ENCODE peak calls at places on chromosomes 16 and 17, in four cellular contexts. M is HCT116, P is PC-3, A is PC-9. U is an unnamed sample.
A peak's percentile ranks its signal among the peaks of the same experiment; 100 is the strongest.

GRCh38 chr16:65409505-65409904 is 287.6 kb upstream of the CDH11 start:
- DNase-seq in M (no peak), P (peak; percentile 78), A (no peak), U (no peak)

GRCh38 chr17:41420134-41420533 is 4.3 kb downstream of the KRT37 start:
- DNase-seq in P (peak; percentile 64), A (no peak), M (no peak), U (no peak)

GRCh38 chr16:28923652-28924398 is 1.2 kb downstream of the RABEP2 start:
- DNase-seq in M (no peak), P (no peak), A (no peak), U (no peak)

GRCh38 chr16:80569440-80570105 is 28.8 kb downstream of the DYNLRB2 start:
- DNase-seq in A (no peak), P (peak; percentile 82), M (no peak), U (no peak)

GRCh38 chr17:40316571-40317344 is 7.8 kb downstream of the RARA start:
- DNase-seq in A (peak; percentile 72), M (peak; percentile 40), P (peak; percentile 63), U (peak; percentile 89)

GRCh38 chr16:22183901-22184614 is 21.8 kb downstream of the SDR42E2 start:
- DNase-seq in M (no peak), A (no peak), P (no peak), U (no peak)

GRCh38 chr16:65388592-65388991 is 266.7 kb upstream of the CDH11 start:
- DNase-seq in A (no peak), P (peak; percentile 14), M (no peak), U (no peak)

GRCh38 chr16:50821586-50821985 is 79.7 kb downstream of the CYLD start:
- DNase-seq in P (peak; percentile 66), A (no peak), M (peak; percentile 16), U (no peak)

GRCh38 chr16:29789775-29790182 is 772 bp upstream of the KIF22 start:
- DNase-seq in P (no peak), A (no peak), M (no peak), U (peak; percentile 62)

GRCh38 chr16:84369938-84370627 is 1.7 kb downstream of the ATP2C2 start:
- DNase-seq in P (peak; percentile 69), M (no peak), A (peak; percentile 84), U (no peak)

GRCh38 chr17:76688165-76688622 is 22.6 kb downstream of the MXRA7 start:
- DNase-seq in A (no peak), M (no peak), P (peak; percentile 58), U (peak; percentile 90)

GRCh38 chr17:59366773-59367656 is 35.6 kb downstream of the YPEL2 start:
- DNase-seq in A (peak; percentile 80), M (no peak), P (peak; percentile 60), U (no peak)

GRCh38 chr16:72894291-72895151 is 153.4 kb downstream of the ZFHX3 start:
- DNase-seq in M (no peak), P (no peak), A (no peak), U (peak; percentile 75)

GRCh38 chr17:43816336-43817320 is 16.3 kb downstream of the MPP3 start:
- DNase-seq in P (no peak), M (no peak), A (no peak), U (no peak)

GRCh38 chr17:46782250-46782953 is 36.1 kb downstream of the WNT3 start:
- DNase-seq in M (no peak), P (peak; percentile 84), A (peak; percentile 52), U (peak; percentile 57)

GRCh38 chr16:2205967-2206313 is 686 bp downstream of the MLST8 start:
- DNase-seq in M (no peak), A (no peak), P (no peak), U (no peak)

GRCh38 chr16:22007509-22008214 is at the start of gene MOSMO:
- DNase-seq in P (peak; percentile 62), A (peak; percentile 70), M (no peak), U (peak; percentile 78)

GRCh38 chr17:82008258-82008940 is 14.3 kb downstream of the CENPX start:
- DNase-seq in P (no peak), A (no peak), M (no peak), U (no peak)

GRCh38 chr16:11497851-11498289 is 88.8 kb downstream of the LITAF start:
- DNase-seq in M (peak; percentile 92), P (no peak), A (no peak), U (no peak)

GRCh38 chr17:17739388-17740066 is 58.3 kb downstream of the RAI1 start:
- DNase-seq in P (peak; percentile 57), M (no peak), A (no peak), U (peak; percentile 66)

GRCh38 chr17:19647697-19648474 is 665 bp upstream of the ALDH3A2 start:
- DNase-seq in P (peak; percentile 58), M (peak; percentile 23), A (peak; percentile 66), U (peak; percentile 80)

GRCh38 chr17:49589556-49589885 is 13.8 kb downstream of the NXPH3 start:
- DNase-seq in P (no peak), M (no peak), A (no peak), U (no peak)

GRCh38 chr16:88489163-88489721 is 36.2 kb downstream of the ZFPM1 start:
- DNase-seq in A (no peak), P (no peak), M (no peak), U (no peak)

GRCh38 chr17:79048826-79049755 is 25.1 kb downstream of the C1QTNF1 start:
- DNase-seq in A (no peak), M (no peak), P (no peak), U (no peak)

GRCh38 chr16:67148221-67148620 is 2.6 kb downstream of the B3GNT9 start:
- DNase-seq in P (no peak), M (no peak), A (no peak), U (no peak)

GRCh38 chr17:78132086-78132676 is 1.6 kb downstream of the TMC8 start:
- DNase-seq in A (peak; percentile 62), M (no peak), P (peak; percentile 66), U (peak; percentile 73)

GRCh38 chr16:13436641-13437423 is 483.1 kb upstream of the ERCC4 start:
- DNase-seq in P (peak; percentile 1), A (peak; percentile 73), M (no peak), U (no peak)

GRCh38 chr16:84889066-84889465 is 69.3 kb downstream of the CRISPLD2 start:
- DNase-seq in P (no peak), A (no peak), M (no peak), U (no peak)

GRCh38 chr16:86298166-86299131 is 211.9 kb upstream of the FOXF1 start:
- DNase-seq in A (no peak), M (no peak), P (no peak), U (no peak)

GRCh38 chr16:85918436-85918835 is 19.5 kb downstream of the IRF8 start:
- DNase-seq in A (no peak), P (no peak), M (no peak), U (no peak)

GRCh38 chr17:20073056-20073979 is 64.2 kb downstream of the SPECC1 start:
- DNase-seq in A (no peak), P (no peak), M (no peak), U (peak; percentile 40)

GRCh38 chr17:78783711-78784396 is 1.8 kb upstream of the CYTH1 start:
- DNase-seq in P (no peak), A (no peak), M (no peak), U (no peak)

GRCh38 chr17:43416998-43417891 is 18.5 kb downstream of the ARL4D start:
- DNase-seq in P (peak; percentile 55), A (no peak), M (no peak), U (peak; percentile 92)

GRCh38 chr17:4161179-4161559 is 18.2 kb downstream of the CYB5D2 start:
- DNase-seq in A (peak; percentile 96), P (peak; percentile 86), M (no peak), U (no peak)

GRCh38 chr17:4159761-4160160 is 16.8 kb downstream of the CYB5D2 start:
- DNase-seq in A (no peak), P (no peak), M (no peak), U (no peak)

GRCh38 chr17:4161560-4162221 is 18.7 kb downstream of the CYB5D2 start:
- DNase-seq in M (no peak), A (peak; percentile 93), P (peak; percentile 44), U (no peak)

GRCh38 chr17:4162366-4162765 is 19.4 kb downstream of the CYB5D2 start:
- DNase-seq in P (no peak), A (no peak), M (no peak), U (peak; percentile 21)

DNA sequence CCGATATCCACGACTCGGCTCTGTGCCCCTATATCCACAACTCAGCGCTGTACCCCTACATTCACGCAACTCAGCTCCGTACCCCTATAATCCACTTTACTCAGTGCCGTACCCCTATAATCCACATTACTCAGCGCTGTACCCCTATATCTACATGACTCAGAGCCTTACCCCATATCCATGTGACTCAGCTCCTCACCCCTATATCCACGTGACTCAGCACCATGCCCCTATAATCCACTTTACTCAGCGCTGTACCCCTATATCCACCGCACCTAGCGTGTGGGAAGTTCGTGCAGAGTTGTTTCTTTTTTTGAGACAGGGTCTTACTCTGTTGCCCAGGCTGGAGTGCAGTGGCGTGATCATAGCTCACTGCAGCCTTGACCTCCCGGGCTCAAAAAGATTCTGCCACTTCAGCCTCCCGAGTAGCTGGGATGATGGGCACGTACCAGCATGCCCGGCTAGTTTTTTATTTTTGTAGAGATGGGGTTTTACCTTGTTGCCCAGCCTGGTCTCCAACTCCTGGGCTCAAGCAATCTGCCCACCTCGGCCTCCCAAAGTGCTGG is 17.4 kb downstream of the CYB5D2 start:
- DNase-seq in A (no peak), P (no peak), M (no peak), U (peak; percentile 16)
- H3K9me3 ChIP-seq in A (no peaks in the 10 kb centered on the region), P (no peaks in the 10 kb centered on the region), M (no peaks in the 10 kb centered on the region), U (no peaks in the 10 kb centered on the region)

GRCh38 chr17:74686761-74687160 is 26.0 kb downstream of the CD300LF start:
- DNase-seq in M (no peak), P (peak; percentile 17), A (no peak), U (no peak)
- H3K27me3 ChIP-seq in M (peaks cover 23% of the 10 kb centered on the region), P (peaks cover 76% of the 10 kb centered on the region), A (peaks cover 81% of the 10 kb centered on the region), U (no peaks in the 10 kb centered on the region)

DNA sequence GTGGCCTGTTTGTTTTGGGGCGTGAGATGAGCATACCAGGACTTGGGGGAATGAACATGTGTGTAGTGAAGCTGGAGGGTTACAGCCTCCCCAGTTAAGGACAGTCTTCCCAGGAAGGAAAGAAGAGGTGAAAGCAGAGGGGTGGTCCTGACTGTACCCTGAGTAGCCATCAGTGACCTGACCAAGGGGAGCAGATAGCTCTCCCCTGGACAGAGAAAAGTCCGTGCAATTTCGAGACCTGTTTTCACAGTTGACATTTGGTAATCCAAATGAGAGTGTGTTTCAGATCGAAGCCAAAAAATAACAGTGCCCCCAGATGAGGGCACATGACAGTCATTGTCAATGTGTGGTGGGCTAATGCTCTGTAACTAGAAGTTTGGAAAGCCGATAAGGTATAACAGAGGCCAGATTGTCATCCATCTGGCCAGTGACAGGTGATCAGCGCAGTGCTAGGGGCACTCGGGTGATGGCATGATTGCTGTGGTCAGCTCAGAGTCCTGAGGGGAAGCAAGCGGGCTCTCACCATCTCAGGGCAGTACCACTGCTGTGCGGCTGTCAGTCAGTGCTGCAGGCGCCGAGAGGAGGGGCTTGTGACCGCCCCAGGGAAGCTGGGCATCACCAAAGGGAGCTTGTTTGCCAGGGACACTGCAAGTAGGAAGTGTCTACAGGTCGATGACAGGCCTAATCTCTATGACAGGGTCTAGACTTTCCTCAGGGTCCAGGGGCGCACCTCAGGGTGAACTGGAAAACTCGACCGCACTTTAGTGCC is 1.1 kb upstream of the NME2 start:
- DNase-seq in M (no peak), A (peak; percentile 32), P (no peak), U (peak; percentile 75)
- H3K4me3 ChIP-seq in M (peak overlapping the region; percentile 91), A (peak overlapping the region; percentile 80), P (peak overlapping the region; percentile 81), U (no peak overlapping the region)

DNA sequence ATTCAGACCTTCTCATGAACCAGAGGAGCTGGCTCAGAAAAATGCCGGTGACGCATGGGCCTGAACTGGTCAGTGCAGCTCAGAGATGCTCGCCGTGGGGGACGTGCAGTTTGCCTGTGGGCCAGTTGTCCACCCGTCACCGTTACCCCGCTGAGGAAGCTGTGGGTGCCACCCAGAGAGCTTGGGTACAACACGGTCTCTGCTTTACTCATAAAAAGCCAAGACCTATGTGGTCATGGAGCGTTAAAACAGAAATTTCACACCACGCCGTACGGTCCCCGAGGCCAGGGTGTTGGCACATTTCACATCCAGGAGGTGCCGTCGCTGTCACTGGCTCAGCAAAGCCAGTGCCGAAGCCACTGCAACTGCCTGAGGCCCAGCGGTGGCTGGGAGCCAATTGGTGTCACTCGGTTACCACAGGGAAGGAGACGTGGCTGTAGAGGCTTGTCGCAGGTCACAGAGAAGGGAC is 120.9 kb downstream of the METRNL start:
- DNase-seq in P (peak; percentile 52), M (no peak), A (peak; percentile 60), U (peak; percentile 86)
- H3K9me3 ChIP-seq in P (no peaks in the 10 kb centered on the region), M (peaks cover 18% of the 10 kb centered on the region), A (no peaks in the 10 kb centered on the region), U (no peaks in the 10 kb centered on the region)